ENCODE peak calls at places on chromosomes 3 and 15, in five cellular contexts. One of them, this sample, is unnamed.

GRCh38 chr15:47688573-47689086 is 28.7 kb upstream of the SEMA6D start:
- DNase-seq in H1: no peak
- DNase-seq in stomach: no peak
- DNase-seq in tibial nerve: no peak
- DNase-seq in progenitor cell of endocrine pancreas: no peak
- DNase-seq in this sample: no peak

GRCh38 chr3:40741729-40742128 is 217.0 kb downstream of the ZNF621 start:
- DNase-seq in H1: no peak
- DNase-seq in stomach: no peak
- DNase-seq in tibial nerve: peak
- DNase-seq in progenitor cell of endocrine pancreas: no peak
- DNase-seq in this sample: no peak

GRCh38 chr3:141204343-141204742 is 27.3 kb upstream of the PXYLP1 start:
- DNase-seq in H1: no peak
- DNase-seq in stomach: no peak
- DNase-seq in tibial nerve: no peak
- DNase-seq in progenitor cell of endocrine pancreas: no peak
- DNase-seq in this sample: no peak

GRCh38 chr3:41126475-41126874 is 72.8 kb upstream of the CTNNB1 start:
- DNase-seq in H1: no peak
- DNase-seq in stomach: no peak
- DNase-seq in tibial nerve: no peak
- DNase-seq in progenitor cell of endocrine pancreas: no peak
- DNase-seq in this sample: no peak

GRCh38 chr3:14285526-14285925 is 106.9 kb downstream of the LSM3 start:
- DNase-seq in H1: no peak
- DNase-seq in stomach: no peak
- DNase-seq in tibial nerve: no peak
- DNase-seq in progenitor cell of endocrine pancreas: no peak
- DNase-seq in this sample: no peak

GRCh38 chr3:115100172-115100571 is 46.9 kb downstream of the ZBTB20 start:
- DNase-seq in H1: no peak
- DNase-seq in stomach: no peak
- DNase-seq in tibial nerve: peak
- DNase-seq in progenitor cell of endocrine pancreas: no peak
- DNase-seq in this sample: no peak

GRCh38 chr15:20348900-20349773 is 192.5 kb downstream of the GOLGA6L6 start:
- DNase-seq in H1: no peak
- DNase-seq in stomach: peak
- DNase-seq in tibial nerve: no peak
- DNase-seq in progenitor cell of endocrine pancreas: no peak
- DNase-seq in this sample: peak

GRCh38 chr15:83287541-83288027 is 3.1 kb upstream of the BNC1 start:
- DNase-seq in H1: no peak
- DNase-seq in stomach: no peak
- DNase-seq in tibial nerve: no peak
- DNase-seq in progenitor cell of endocrine pancreas: no peak
- DNase-seq in this sample: no peak

GRCh38 chr3:48536787-48537186 is 19.8 kb downstream of the PFKFB4 start:
- DNase-seq in H1: no peak
- DNase-seq in stomach: no peak
- DNase-seq in tibial nerve: no peak
- DNase-seq in progenitor cell of endocrine pancreas: no peak
- DNase-seq in this sample: no peak

GRCh38 chr15:48005921-48006541 is 114.8 kb upstream of the SLC24A5 start:
- DNase-seq in H1: no peak
- DNase-seq in stomach: peak
- DNase-seq in tibial nerve: peak
- DNase-seq in progenitor cell of endocrine pancreas: no peak
- DNase-seq in this sample: no peak

GRCh38 chr3:125011941-125012340 is 43.9 kb downstream of the HEG1 start:
- DNase-seq in H1: no peak
- DNase-seq in stomach: no peak
- DNase-seq in tibial nerve: no peak
- DNase-seq in progenitor cell of endocrine pancreas: no peak
- DNase-seq in this sample: no peak

GRCh38 chr15:62301993-62302665 is 137.0 kb upstream of the C2CD4B start:
- DNase-seq in H1: no peak
- DNase-seq in stomach: no peak
- DNase-seq in tibial nerve: no peak
- DNase-seq in progenitor cell of endocrine pancreas: no peak
- DNase-seq in this sample: no peak

GRCh38 chr3:178705925-178706324 is 169.7 kb downstream of the KCNMB2 start:
- DNase-seq in H1: no peak
- DNase-seq in stomach: no peak
- DNase-seq in tibial nerve: no peak
- DNase-seq in progenitor cell of endocrine pancreas: no peak
- DNase-seq in this sample: no peak

GRCh38 chr3:57743511-57743910 is 12.6 kb upstream of the SLMAP start:
- DNase-seq in H1: no peak
- DNase-seq in stomach: no peak
- DNase-seq in tibial nerve: no peak
- DNase-seq in progenitor cell of endocrine pancreas: no peak
- DNase-seq in this sample: no peak

GRCh38 chr3:42721690-42722089 is 19.1 kb upstream of the HHATL start:
- DNase-seq in H1: no peak
- DNase-seq in stomach: no peak
- DNase-seq in tibial nerve: no peak
- DNase-seq in progenitor cell of endocrine pancreas: no peak
- DNase-seq in this sample: no peak

GRCh38 chr3:141632779-141633374 is 105.2 kb upstream of the RNF7 start:
- DNase-seq in H1: no peak
- DNase-seq in stomach: no peak
- DNase-seq in tibial nerve: no peak
- DNase-seq in progenitor cell of endocrine pancreas: no peak
- DNase-seq in this sample: peak

GRCh38 chr3:58332575-58333179 is at the start of gene PXK:
- DNase-seq in H1: peak
- DNase-seq in stomach: peak
- DNase-seq in tibial nerve: peak
- DNase-seq in progenitor cell of endocrine pancreas: peak
- DNase-seq in this sample: peak

GRCh38 chr3:73765878-73766564 is 141.3 kb upstream of the PDZRN3 start:
- DNase-seq in H1: no peak
- DNase-seq in stomach: no peak
- DNase-seq in tibial nerve: peak
- DNase-seq in progenitor cell of endocrine pancreas: no peak
- DNase-seq in this sample: no peak

GRCh38 chr3:178665747-178666146 is 129.5 kb downstream of the KCNMB2 start:
- DNase-seq in H1: no peak
- DNase-seq in stomach: no peak
- DNase-seq in tibial nerve: no peak
- DNase-seq in progenitor cell of endocrine pancreas: no peak
- DNase-seq in this sample: no peak

GRCh38 chr15:78051622-78052405 is 25.7 kb downstream of the TBC1D2B start:
- DNase-seq in H1: no peak
- DNase-seq in stomach: peak
- DNase-seq in tibial nerve: no peak
- DNase-seq in progenitor cell of endocrine pancreas: no peak
- DNase-seq in this sample: no peak

GRCh38 chr15:81313686-81314085 is 10.3 kb downstream of the STARD5 start:
- DNase-seq in H1: no peak
- DNase-seq in stomach: no peak
- DNase-seq in tibial nerve: no peak
- DNase-seq in progenitor cell of endocrine pancreas: no peak
- DNase-seq in this sample: no peak

GRCh38 chr3:77526573-77526972 is 486.7 kb downstream of the ROBO2 start:
- DNase-seq in H1: no peak
- DNase-seq in stomach: no peak
- DNase-seq in tibial nerve: no peak
- DNase-seq in progenitor cell of endocrine pancreas: no peak
- DNase-seq in this sample: no peak

GRCh38 chr3:139201446-139202225 is 142.2 kb upstream of the MRPS22 start:
- DNase-seq in H1: no peak
- DNase-seq in stomach: no peak
- DNase-seq in tibial nerve: no peak
- DNase-seq in progenitor cell of endocrine pancreas: no peak
- DNase-seq in this sample: no peak

GRCh38 chr3:59573911-59574310 is 524.1 kb upstream of the CFAP20DC start:
- DNase-seq in H1: no peak
- DNase-seq in stomach: no peak
- DNase-seq in tibial nerve: peak
- DNase-seq in progenitor cell of endocrine pancreas: no peak
- DNase-seq in this sample: no peak

GRCh38 chr3:155859859-155860258 is 5.6 kb upstream of the SLC33A1 start:
- DNase-seq in H1: no peak
- DNase-seq in stomach: no peak
- DNase-seq in tibial nerve: no peak
- DNase-seq in progenitor cell of endocrine pancreas: no peak
- DNase-seq in this sample: no peak

GRCh38 chr3:77059354-77059753 is 19.5 kb downstream of the ROBO2 start:
- DNase-seq in H1: no peak
- DNase-seq in stomach: no peak
- DNase-seq in tibial nerve: no peak
- DNase-seq in progenitor cell of endocrine pancreas: no peak
- DNase-seq in this sample: no peak

GRCh38 chr15:87483468-87483867 is 773.1 kb downstream of the NTRK3 start:
- DNase-seq in H1: no peak
- DNase-seq in stomach: no peak
- DNase-seq in tibial nerve: no peak
- DNase-seq in progenitor cell of endocrine pancreas: no peak
- DNase-seq in this sample: no peak

GRCh38 chr3:7393944-7394605 is 533.2 kb downstream of the GRM7 start:
- DNase-seq in H1: no peak
- DNase-seq in stomach: no peak
- DNase-seq in tibial nerve: no peak
- DNase-seq in progenitor cell of endocrine pancreas: no peak
- DNase-seq in this sample: no peak

GRCh38 chr15:79919090-79919748 is 22.4 kb upstream of the MTHFS start:
- DNase-seq in H1: peak
- DNase-seq in stomach: no peak
- DNase-seq in tibial nerve: no peak
- DNase-seq in progenitor cell of endocrine pancreas: no peak
- DNase-seq in this sample: no peak

GRCh38 chr15:82650046-82650670 is 3.0 kb upstream of the CPEB1 start:
- DNase-seq in H1: no peak
- DNase-seq in stomach: no peak
- DNase-seq in tibial nerve: no peak
- DNase-seq in progenitor cell of endocrine pancreas: no peak
- DNase-seq in this sample: no peak

GRCh38 chr3:149968216-149968615 is 2.5 kb downstream of the PFN2 start:
- DNase-seq in H1: no peak
- DNase-seq in stomach: no peak
- DNase-seq in tibial nerve: no peak
- DNase-seq in progenitor cell of endocrine pancreas: no peak
- DNase-seq in this sample: no peak

GRCh38 chr3:149969945-149970715 is 565 bp downstream of the PFN2 start:
- DNase-seq in H1: peak
- DNase-seq in stomach: peak
- DNase-seq in tibial nerve: peak
- DNase-seq in progenitor cell of endocrine pancreas: peak
- DNase-seq in this sample: peak

GRCh38 chr3:149967067-149967685 is 3.5 kb downstream of the PFN2 start:
- DNase-seq in H1: no peak
- DNase-seq in stomach: no peak
- DNase-seq in tibial nerve: no peak
- DNase-seq in progenitor cell of endocrine pancreas: no peak
- DNase-seq in this sample: no peak

GRCh38 chr3:149970716-149971402 is at the start of gene PFN2:
- DNase-seq in H1: peak
- DNase-seq in stomach: peak
- DNase-seq in tibial nerve: peak
- DNase-seq in progenitor cell of endocrine pancreas: peak
- DNase-seq in this sample: peak

DNA sequence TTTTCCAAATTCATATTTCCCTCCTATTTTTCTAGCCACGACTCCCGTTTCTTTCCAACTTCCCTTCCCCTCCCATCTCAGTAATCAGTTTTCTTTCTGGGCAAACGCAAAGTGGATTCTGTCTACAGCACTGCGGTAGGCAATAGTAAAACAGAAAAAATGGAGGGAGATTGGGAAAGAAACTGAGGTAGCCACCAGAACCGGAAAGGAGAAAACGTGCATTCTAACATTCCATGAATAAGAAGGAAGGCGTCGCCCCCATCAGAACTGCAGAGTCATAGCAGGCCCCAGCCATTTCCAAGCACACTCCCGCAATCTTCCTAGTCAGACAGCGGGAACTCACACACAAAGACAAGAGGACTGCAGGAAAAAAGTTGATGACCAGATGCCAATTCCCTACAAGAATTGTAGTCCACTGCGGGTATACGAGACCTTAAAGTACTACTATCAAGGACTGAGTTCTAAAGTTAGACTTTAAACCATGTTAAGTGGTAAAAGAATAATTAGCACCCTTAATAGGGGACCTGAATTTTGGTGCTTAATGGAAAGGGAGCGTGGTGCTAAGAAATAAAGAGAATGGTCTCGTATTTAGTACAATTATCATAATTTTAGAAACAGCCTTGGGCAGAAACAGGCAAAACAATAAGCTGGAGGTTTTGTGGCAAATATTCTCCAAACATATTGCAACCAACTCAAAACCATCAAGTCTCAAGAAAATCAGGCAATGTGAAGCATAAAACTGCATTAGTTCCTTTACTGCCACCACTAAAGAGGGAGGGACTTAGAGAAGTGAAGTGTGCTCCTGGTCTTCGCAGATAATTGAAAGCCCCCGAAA is 1.4 kb downstream of the PFN2 start:
- DNase-seq in H1: no peak
- DNase-seq in stomach: no peak
- DNase-seq in tibial nerve: peak
- DNase-seq in progenitor cell of endocrine pancreas: peak
- DNase-seq in this sample: no peak
- TF ChIP-seq CTCF in H1: no peak
- TF ChIP-seq CTCF in stomach: no peak
- TF ChIP-seq CTCF in tibial nerve: peak
- TF ChIP-seq CTCF in progenitor cell of endocrine pancreas: peak
- TF ChIP-seq CTCF in this sample: peak

GRCh38 chr15:74240002-74240568 is 4.0 kb downstream of the CCDC33 start:
- DNase-seq in H1: no peak
- DNase-seq in stomach: peak
- DNase-seq in tibial nerve: peak
- DNase-seq in progenitor cell of endocrine pancreas: no peak
- DNase-seq in this sample: peak
- TF ChIP-seq CTCF in H1: peak
- TF ChIP-seq CTCF in stomach: peak
- TF ChIP-seq CTCF in tibial nerve: peak
- TF ChIP-seq CTCF in progenitor cell of endocrine pancreas: no peak
- TF ChIP-seq CTCF in this sample: peak

DNA sequence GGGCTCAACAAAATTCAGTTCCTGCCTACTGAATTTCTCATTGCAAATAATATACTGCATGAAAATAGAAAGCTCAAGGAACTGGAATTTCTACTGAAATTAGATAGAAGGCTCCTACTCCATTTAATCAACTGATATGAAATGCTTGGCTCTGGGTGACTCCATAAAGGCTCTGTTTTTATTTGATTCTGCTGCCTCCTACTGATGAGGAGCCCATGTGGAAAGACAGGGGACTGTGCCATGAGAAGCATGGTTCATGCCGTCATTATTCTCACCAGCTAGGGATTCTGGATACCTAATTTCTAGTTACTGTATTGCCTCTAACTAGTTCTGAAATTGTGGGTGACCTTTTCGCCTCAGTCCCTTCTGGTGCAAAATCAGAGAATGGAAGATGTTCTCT is 366.2 kb upstream of the DPH6 start:
- DNase-seq in H1: no peak
- DNase-seq in stomach: no peak
- DNase-seq in tibial nerve: no peak
- DNase-seq in progenitor cell of endocrine pancreas: no peak
- DNase-seq in this sample: no peak
- TF ChIP-seq CTCF in H1: no peak
- TF ChIP-seq CTCF in stomach: no peak
- TF ChIP-seq CTCF in tibial nerve: no peak
- TF ChIP-seq CTCF in progenitor cell of endocrine pancreas: no peak
- TF ChIP-seq CTCF in this sample: peak

GRCh38 chr3:134449277-134449676 is 36.5 kb downstream of the ANAPC13 start:
- DNase-seq in H1: peak
- DNase-seq in stomach: peak
- DNase-seq in tibial nerve: peak
- DNase-seq in progenitor cell of endocrine pancreas: no peak
- DNase-seq in this sample: no peak
- TF ChIP-seq CTCF in H1: peak
- TF ChIP-seq CTCF in stomach: peak
- TF ChIP-seq CTCF in tibial nerve: peak
- TF ChIP-seq CTCF in progenitor cell of endocrine pancreas: peak
- TF ChIP-seq CTCF in this sample: peak